ENCODE peak calls at places on chromosomes 2 and 18, in four cellular contexts. P is fibroblast of lung, M is tibial artery, Q is right lobe of liver. R is an unnamed sample.

GRCh38 chr2:207223051-207223450 is 57.3 kb upstream of the KLF7 start:
- DNase-seq in P (peak; percentile 83), M (no peak), Q (no peak), R (peak; percentile 70)

GRCh38 chr2:69138247-69138754 is 125.3 kb downstream of the ANTXR1 start:
- DNase-seq in P (peak; percentile 92), M (no peak), Q (no peak), R (no peak)

GRCh38 chr2:65666156-65666725 is 233.8 kb upstream of the SPRED2 start:
- DNase-seq in P (peak; percentile 84), M (no peak), Q (no peak), R (peak; percentile 64)

GRCh38 chr2:11798946-11799495 is 52.6 kb downstream of the LPIN1 start:
- DNase-seq in P (no peak), M (no peak), Q (no peak), R (no peak)

GRCh38 chr2:61832183-61832841 is 21.5 kb downstream of the FAM161A start:
- DNase-seq in P (no peak), M (no peak), Q (no peak), R (no peak)

GRCh38 chr18:51196116-51196810 is 1.2 kb downstream of the MEX3C start:
- DNase-seq in P (peak; percentile 20), M (peak; percentile 51), Q (peak; percentile 68), R (peak; percentile 30)

GRCh38 chr2:134333646-134334189 is 79.8 kb downstream of the MGAT5 start:
- DNase-seq in P (no peak), M (no peak), Q (no peak), R (no peak)

GRCh38 chr2:55112229-55113016 is 62.2 kb upstream of the RTN4 start:
- DNase-seq in P (peak; percentile 82), M (peak; percentile 89), Q (peak; percentile 68), R (peak; percentile 88)

GRCh38 chr18:9082763-9083510 is 19.6 kb upstream of the NDUFV2 start:
- DNase-seq in P (no peak), M (no peak), Q (no peak), R (no peak)

GRCh38 chr2:60267122-60267521 is 286.3 kb downstream of the BCL11A start:
- DNase-seq in P (no peak), M (no peak), Q (no peak), R (no peak)

GRCh38 chr18:24941164-24941951 is 410.6 kb downstream of the ZNF521 start:
- DNase-seq in P (no peak), M (no peak), Q (no peak), R (no peak)

GRCh38 chr2:113901943-113902342 is 12.1 kb downstream of the ACTR3 start:
- DNase-seq in P (no peak), M (no peak), Q (no peak), R (no peak)

GRCh38 chr2:127052771-127053691 is 53.9 kb downstream of the BIN1 start:
- DNase-seq in P (no peak), M (peak; percentile 15), Q (peak; percentile 45), R (no peak)

GRCh38 chr2:218732052-218732760 is 21.6 kb downstream of the TTLL4 start:
- DNase-seq in P (no peak), M (no peak), Q (no peak), R (no peak)

GRCh38 chr2:175579646-175580045 is 398.1 kb upstream of the ATP5MC3 start:
- DNase-seq in P (no peak), M (no peak), Q (no peak), R (no peak)

GRCh38 chr2:216606551-216607527 is 26.4 kb upstream of the IGFBP2 start:
- DNase-seq in P (no peak), M (no peak), Q (no peak), R (no peak)

DNA sequence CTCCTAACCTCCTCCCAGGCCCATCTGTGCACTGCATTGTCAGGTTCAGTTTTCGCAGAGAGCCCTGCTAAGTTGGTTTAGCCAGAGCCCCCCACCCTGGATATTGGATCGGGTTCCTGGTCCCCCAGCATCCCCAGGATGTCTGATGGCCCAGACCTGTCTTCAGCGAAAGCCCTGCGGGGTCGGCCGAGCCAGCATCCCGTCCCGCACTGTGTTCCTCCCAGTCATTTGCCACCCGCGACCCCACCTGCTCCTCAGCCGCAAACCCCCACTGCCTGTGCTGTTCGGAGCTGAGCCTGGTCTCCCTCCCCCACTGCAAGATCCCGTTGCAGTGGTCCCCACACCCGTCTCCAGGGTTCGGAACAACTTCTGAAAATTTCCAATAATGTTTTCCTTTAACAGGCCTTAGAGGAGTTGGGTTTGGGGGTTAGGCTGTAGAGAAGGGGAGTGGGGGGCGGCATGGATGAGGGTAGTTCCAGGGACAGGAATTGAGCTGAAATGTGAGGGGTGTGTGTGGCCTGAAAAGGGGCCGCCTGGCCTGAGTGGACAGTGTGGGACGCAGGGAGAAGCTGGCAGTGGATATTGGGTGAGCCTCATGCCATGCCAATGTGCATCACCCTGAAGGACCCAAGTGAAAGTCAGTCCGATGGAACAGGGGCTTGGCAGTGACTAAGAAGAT is 1.6 kb upstream of the COPS9 start:
- DNase-seq in P (no peak), M (peak; percentile 16), Q (peak; percentile 40), R (no peak)
- H3K4me3 ChIP-seq in P (no peak overlapping the region), M (no peak overlapping the region), Q (no peak overlapping the region), R (no peak overlapping the region)

DNA sequence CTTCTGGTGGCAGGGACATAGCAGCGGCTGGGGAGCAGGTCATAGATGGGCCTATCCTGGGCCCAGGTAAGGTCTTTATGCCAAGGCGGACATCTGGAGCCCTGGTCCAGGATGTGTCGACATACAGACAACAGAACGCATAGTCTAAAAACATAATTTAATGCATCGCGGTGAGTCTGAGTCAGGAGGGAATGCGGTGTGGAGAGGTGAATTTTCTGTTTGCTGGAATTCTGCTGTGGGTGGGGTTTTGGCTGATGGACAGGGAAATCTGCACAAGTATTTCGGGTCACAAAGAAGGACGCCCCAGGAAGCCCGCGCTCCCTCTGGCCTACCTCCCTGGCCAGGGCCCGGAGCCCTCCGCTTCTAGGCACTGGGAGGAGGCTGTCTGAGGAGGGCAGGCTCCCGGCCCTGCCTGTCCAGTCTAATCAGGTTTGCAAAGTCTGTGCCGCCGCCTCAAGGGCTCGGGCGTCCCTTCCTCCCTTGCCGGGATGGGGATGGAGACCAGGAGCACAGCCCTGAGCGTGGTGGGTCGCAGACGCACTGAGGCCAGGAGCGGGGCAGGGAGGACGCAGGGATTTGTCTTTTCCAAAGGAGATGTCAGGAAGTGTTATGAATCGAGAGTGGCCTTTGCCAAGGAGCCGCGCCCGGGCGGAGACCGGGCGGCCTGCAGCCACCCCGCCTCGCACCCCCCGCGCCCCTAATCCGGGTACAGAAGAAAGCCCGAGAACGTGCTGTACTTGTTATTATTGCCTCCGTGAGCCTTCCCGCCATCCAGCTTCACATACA is 2.3 kb downstream of the C1QL2 start:
- DNase-seq in P (no peak), M (no peak), Q (no peak), R (no peak)
- H3K4me3 ChIP-seq in P (no peak overlapping the region), M (no peak overlapping the region), Q (no peak overlapping the region), R (no peak overlapping the region)

GRCh38 chr2:96875498-96876035 is 5.7 kb upstream of the SEMA4C start:
- DNase-seq in P (no peak), M (no peak), Q (no peak), R (no peak)

GRCh38 chr2:96876036-96876810 is 6.3 kb upstream of the SEMA4C start:
- DNase-seq in P (peak; percentile 47), M (no peak), Q (no peak), R (peak; percentile 70)

GRCh38 chr2:96873651-96874096 is 3.8 kb upstream of the SEMA4C start:
- DNase-seq in P (no peak), M (peak; percentile 79), Q (peak; percentile 68), R (no peak)

GRCh38 chr2:96872591-96873349 is 2.9 kb upstream of the SEMA4C start:
- DNase-seq in P (peak; percentile 74), M (no peak), Q (no peak), R (peak; percentile 40)

GRCh38 chr2:96874099-96874831 is 4.4 kb upstream of the SEMA4C start:
- DNase-seq in P (no peak), M (no peak), Q (no peak), R (no peak)
- H3K4me3 ChIP-seq in P (no peak overlapping the region), M (no peak overlapping the region), Q (no peak overlapping the region), R (no peak overlapping the region)

DNA sequence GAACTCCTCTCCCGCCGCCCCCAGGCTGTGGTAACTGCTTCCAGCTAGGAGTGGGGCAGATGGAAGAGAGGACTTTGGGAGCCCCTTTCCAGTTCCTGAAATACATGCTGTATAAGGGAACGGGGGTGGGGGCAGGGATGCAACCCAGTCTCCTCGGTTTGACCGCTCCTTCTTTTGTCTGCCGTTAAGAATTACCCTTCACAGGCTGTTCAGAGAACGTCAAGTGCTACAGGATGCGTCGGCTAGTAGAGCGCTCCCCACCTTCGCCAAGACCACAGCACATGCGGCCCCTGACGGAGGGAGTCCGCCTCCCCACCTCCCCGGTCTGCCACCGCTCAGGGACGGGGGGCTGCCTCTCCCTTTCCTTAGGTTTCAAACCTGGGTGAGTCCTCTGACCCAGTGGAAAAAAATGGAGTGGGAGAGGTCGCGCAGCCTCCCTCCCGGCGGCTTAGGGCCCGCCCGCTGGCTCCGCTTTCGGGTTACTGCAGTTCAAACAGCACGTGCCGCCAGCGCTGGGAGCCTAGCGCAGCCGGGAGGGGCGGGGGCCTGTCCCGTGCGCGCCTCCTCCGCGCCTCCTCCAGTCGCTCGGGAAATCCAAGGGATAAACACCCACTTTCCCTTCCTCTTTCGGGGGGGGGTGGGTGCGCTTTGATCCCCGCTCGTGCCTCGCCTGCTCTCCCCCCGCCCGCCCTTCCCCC is 4.8 kb downstream of the CYP26B1 start:
- DNase-seq in P (no peak), M (peak; percentile 79), Q (peak; percentile 85), R (peak; percentile 84)
- H3K4me3 ChIP-seq in P (peak overlapping the region; percentile 28), M (peak overlapping the region; percentile 58), Q (peak overlapping the region; percentile 12), R (peak overlapping the region; percentile 81)

DNA sequence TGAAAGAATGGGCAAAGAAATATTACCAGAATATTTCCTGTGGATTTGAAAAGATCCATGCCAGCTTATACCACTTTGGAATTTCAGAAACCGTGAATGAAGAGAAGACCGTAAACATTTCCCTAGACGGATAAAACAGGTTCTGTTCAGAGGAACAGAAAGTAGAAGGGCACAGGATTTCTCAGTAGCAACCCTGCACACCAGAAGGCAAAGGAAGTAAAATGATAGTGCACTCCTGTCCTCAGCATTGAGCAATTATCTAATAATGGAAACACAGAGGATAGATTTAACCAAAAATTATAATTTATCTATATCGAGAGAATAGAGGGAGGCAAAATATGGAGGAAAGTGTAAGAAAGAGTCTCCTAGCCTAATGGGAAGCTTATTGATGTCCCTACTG is 87.0 kb upstream of the ITGA6 start:
- DNase-seq in P (no peak), M (no peak), Q (no peak), R (no peak)
- H3K4me3 ChIP-seq in P (peak overlapping the region; percentile 27), M (no peak overlapping the region), Q (no peak overlapping the region), R (no peak overlapping the region)

GRCh38 chr2:183035954-183036669 is 2.1 kb downstream of the NCKAP1 start:
- DNase-seq in P (no peak), M (no peak), Q (no peak), R (no peak)
- H3K4me3 ChIP-seq in P (peak overlapping the region; percentile 86), M (peak overlapping the region; percentile 97), Q (no peak overlapping the region), R (peak overlapping the region; percentile 72)

GRCh38 chr18:11246466-11246865 is 97.1 kb upstream of the PIEZO2 start:
- DNase-seq in P (no peak), M (no peak), Q (no peak), R (peak; percentile 45)

GRCh38 chr18:11251229-11251890 is 102.0 kb upstream of the PIEZO2 start:
- DNase-seq in P (peak; percentile 59), M (peak; percentile 29), Q (no peak), R (peak; percentile 86)

GRCh38 chr18:11245889-11246288 is 96.5 kb upstream of the PIEZO2 start:
- DNase-seq in P (no peak), M (no peak), Q (no peak), R (no peak)

GRCh38 chr18:11247381-11247970 is 98.1 kb upstream of the PIEZO2 start:
- DNase-seq in P (no peak), M (no peak), Q (no peak), R (no peak)

DNA sequence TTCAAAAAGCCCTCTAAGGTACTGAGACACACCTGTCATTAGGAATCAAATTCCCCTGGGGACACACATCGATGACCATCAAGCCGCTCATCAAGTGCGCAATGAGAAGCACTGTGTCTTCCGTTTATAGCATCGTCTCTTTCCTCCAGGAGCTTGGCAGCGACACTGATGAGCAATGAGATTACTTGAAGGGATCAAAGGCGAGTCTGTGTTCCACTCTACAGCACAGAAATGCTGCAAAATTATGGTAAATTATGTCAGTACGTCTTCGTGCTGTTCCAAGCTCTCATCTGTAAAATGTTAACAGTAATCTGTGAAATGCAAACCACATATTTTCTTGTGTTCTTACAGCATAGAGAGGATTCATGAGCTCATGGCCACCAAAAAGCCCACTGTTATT is 97.5 kb upstream of the PIEZO2 start:
- DNase-seq in P (no peak), M (no peak), Q (no peak), R (peak; percentile 69)
- H3K4me3 ChIP-seq in P (no peak overlapping the region), M (no peak overlapping the region), Q (no peak overlapping the region), R (no peak overlapping the region)

R was measured in MG63.